ENCODE peak calls at places on chromosomes 1 and 21, in ten cellular contexts. One of them, this sample, is unnamed.

GRCh38 chr1:169144941-169145626 is 38.6 kb downstream of the ATP1B1 start:
- DNase-seq in GM23248: no peak
- DNase-seq in Karpas-422: no peak
- DNase-seq in keratinocyte: no peak
- DNase-seq in HCT116: no peak
- DNase-seq in GM23338: no peak
- DNase-seq in fibroblast of lung: no peak
- DNase-seq in IMR-90: no peak
- DNase-seq in hepatocyte: no peak
- DNase-seq in neural progenitor cell: no peak
- DNase-seq in this sample: no peak

GRCh38 chr1:16172232-16172830 is 16.5 kb upstream of the EPHA2 start:
- DNase-seq in IMR-90: no peak
- DNase-seq in fibroblast of lung: no peak
- DNase-seq in neural progenitor cell: no peak
- DNase-seq in GM23338: no peak
- DNase-seq in GM23248: no peak
- DNase-seq in hepatocyte: no peak
- DNase-seq in keratinocyte: no peak
- DNase-seq in Karpas-422: no peak
- DNase-seq in HCT116: no peak
- DNase-seq in this sample: no peak

GRCh38 chr1:12185556-12186276 is 18.9 kb downstream of the TNFRSF1B start:
- DNase-seq in HCT116: no peak
- DNase-seq in GM23248: no peak
- DNase-seq in neural progenitor cell: no peak
- DNase-seq in IMR-90: no peak
- DNase-seq in GM23338: no peak
- DNase-seq in Karpas-422: no peak
- DNase-seq in keratinocyte: no peak
- DNase-seq in hepatocyte: no peak
- DNase-seq in fibroblast of lung: peak
- DNase-seq in this sample: no peak

GRCh38 chr21:33394260-33394659 is 9.0 kb upstream of the IFNGR2 start:
- DNase-seq in fibroblast of lung: peak
- DNase-seq in HCT116: no peak
- DNase-seq in GM23248: peak
- DNase-seq in hepatocyte: no peak
- DNase-seq in IMR-90: no peak
- DNase-seq in GM23338: no peak
- DNase-seq in Karpas-422: no peak
- DNase-seq in keratinocyte: no peak
- DNase-seq in neural progenitor cell: no peak
- DNase-seq in this sample: no peak

GRCh38 chr1:118991448-118991847 is 3.3 kb upstream of the TBX15 start:
- DNase-seq in Karpas-422: no peak
- DNase-seq in IMR-90: no peak
- DNase-seq in keratinocyte: no peak
- DNase-seq in fibroblast of lung: no peak
- DNase-seq in neural progenitor cell: no peak
- DNase-seq in GM23338: peak
- DNase-seq in GM23248: no peak
- DNase-seq in HCT116: no peak
- DNase-seq in hepatocyte: no peak
- DNase-seq in this sample: no peak

GRCh38 chr1:155196103-155196892 is 11.4 kb downstream of the THBS3 start:
- DNase-seq in GM23338: peak
- DNase-seq in fibroblast of lung: no peak
- DNase-seq in GM23248: peak
- DNase-seq in keratinocyte: no peak
- DNase-seq in IMR-90: no peak
- DNase-seq in HCT116: no peak
- DNase-seq in Karpas-422: no peak
- DNase-seq in hepatocyte: no peak
- DNase-seq in neural progenitor cell: peak
- DNase-seq in this sample: no peak

GRCh38 chr1:183522104-183522503 is 49.8 kb downstream of the SMG7 start:
- DNase-seq in keratinocyte: no peak
- DNase-seq in Karpas-422: no peak
- DNase-seq in fibroblast of lung: no peak
- DNase-seq in HCT116: no peak
- DNase-seq in hepatocyte: no peak
- DNase-seq in GM23248: no peak
- DNase-seq in GM23338: no peak
- DNase-seq in neural progenitor cell: no peak
- DNase-seq in IMR-90: no peak
- DNase-seq in this sample: no peak

GRCh38 chr1:163090321-163090945 is 21.3 kb downstream of the RGS4 start:
- DNase-seq in fibroblast of lung: peak
- DNase-seq in GM23248: peak
- DNase-seq in GM23338: no peak
- DNase-seq in HCT116: no peak
- DNase-seq in Karpas-422: no peak
- DNase-seq in hepatocyte: no peak
- DNase-seq in neural progenitor cell: no peak
- DNase-seq in keratinocyte: no peak
- DNase-seq in IMR-90: peak
- DNase-seq in this sample: peak

GRCh38 chr1:21325731-21326387 is 35.6 kb upstream of the ECE1 start:
- DNase-seq in HCT116: no peak
- DNase-seq in IMR-90: no peak
- DNase-seq in keratinocyte: no peak
- DNase-seq in Karpas-422: peak
- DNase-seq in neural progenitor cell: no peak
- DNase-seq in GM23248: no peak
- DNase-seq in GM23338: no peak
- DNase-seq in fibroblast of lung: no peak
- DNase-seq in hepatocyte: no peak
- DNase-seq in this sample: no peak

GRCh38 chr1:21322681-21323016 is 32.4 kb upstream of the ECE1 start:
- DNase-seq in Karpas-422: no peak
- DNase-seq in hepatocyte: no peak
- DNase-seq in HCT116: no peak
- DNase-seq in neural progenitor cell: no peak
- DNase-seq in GM23338: no peak
- DNase-seq in fibroblast of lung: no peak
- DNase-seq in keratinocyte: no peak
- DNase-seq in GM23248: peak
- DNase-seq in IMR-90: no peak
- DNase-seq in this sample: no peak

GRCh38 chr1:21323091-21323490 is 32.8 kb upstream of the ECE1 start:
- DNase-seq in GM23248: peak
- DNase-seq in fibroblast of lung: no peak
- DNase-seq in hepatocyte: no peak
- DNase-seq in IMR-90: no peak
- DNase-seq in GM23338: no peak
- DNase-seq in HCT116: no peak
- DNase-seq in keratinocyte: no peak
- DNase-seq in Karpas-422: peak
- DNase-seq in neural progenitor cell: no peak
- DNase-seq in this sample: no peak

GRCh38 chr1:21325231-21325718 is 35.0 kb upstream of the ECE1 start:
- DNase-seq in keratinocyte: no peak
- DNase-seq in fibroblast of lung: no peak
- DNase-seq in GM23338: no peak
- DNase-seq in HCT116: no peak
- DNase-seq in IMR-90: no peak
- DNase-seq in Karpas-422: peak
- DNase-seq in hepatocyte: no peak
- DNase-seq in neural progenitor cell: no peak
- DNase-seq in GM23248: peak
- DNase-seq in this sample: peak

DNA sequence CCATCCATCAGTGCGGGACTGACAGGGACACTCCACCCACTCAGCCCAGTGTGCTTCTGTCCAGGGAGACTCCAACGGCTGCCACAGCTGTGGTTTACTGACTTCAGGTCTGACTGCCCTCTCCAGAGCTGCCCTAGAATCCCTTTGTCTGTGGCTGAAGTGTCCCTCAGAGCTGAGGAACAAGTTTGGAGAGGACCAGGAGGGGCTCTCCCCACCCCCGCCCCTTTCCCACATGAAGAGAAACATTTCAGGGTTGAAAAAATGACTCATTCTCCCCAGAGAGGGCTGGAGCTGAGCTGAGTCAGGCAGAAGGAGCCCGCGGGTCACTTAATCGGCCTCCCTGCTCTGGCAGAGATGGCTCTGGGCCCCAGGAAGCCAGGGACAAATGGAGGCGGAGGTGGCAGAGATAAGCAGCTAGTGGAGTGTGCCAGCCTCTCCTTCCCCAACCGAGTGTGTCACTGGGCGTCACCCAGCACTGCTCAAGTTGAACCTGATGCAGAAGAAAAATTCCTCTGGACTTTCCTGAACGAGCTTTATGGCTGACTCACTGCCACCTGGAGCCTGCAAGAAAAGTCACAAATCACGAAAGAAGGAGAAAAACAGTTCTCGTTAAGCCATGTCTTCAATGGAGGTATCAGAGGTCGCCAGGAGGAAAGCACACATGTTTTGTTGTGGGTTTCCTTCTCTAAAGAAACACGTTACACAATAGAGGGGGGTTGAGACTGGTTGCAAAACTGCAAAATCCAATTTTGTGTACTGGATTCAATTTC is 34.3 kb upstream of the ECE1 start:
- DNase-seq in Karpas-422: peak
- DNase-seq in HCT116: peak
- DNase-seq in fibroblast of lung: peak
- DNase-seq in hepatocyte: peak
- DNase-seq in GM23338: no peak
- DNase-seq in GM23248: peak
- DNase-seq in keratinocyte: no peak
- DNase-seq in neural progenitor cell: no peak
- DNase-seq in IMR-90: peak
- DNase-seq in this sample: peak
- H2AFZ ChIP-seq in Karpas-422: no peak
- H2AFZ ChIP-seq in HCT116: no peak
- H2AFZ ChIP-seq in fibroblast of lung: no peak
- H2AFZ ChIP-seq in hepatocyte: no peak
- H2AFZ ChIP-seq in GM23338: no peak
- H2AFZ ChIP-seq in GM23248: no peak
- H2AFZ ChIP-seq in keratinocyte: peak
- H2AFZ ChIP-seq in neural progenitor cell: no peak
- H2AFZ ChIP-seq in IMR-90: peak
- H2AFZ ChIP-seq in this sample: no peak

GRCh38 chr1:233544304-233544703 is 69.6 kb upstream of the KCNK1 start:
- DNase-seq in GM23338: no peak
- DNase-seq in neural progenitor cell: no peak
- DNase-seq in IMR-90: no peak
- DNase-seq in GM23248: no peak
- DNase-seq in keratinocyte: no peak
- DNase-seq in Karpas-422: no peak
- DNase-seq in HCT116: no peak
- DNase-seq in hepatocyte: no peak
- DNase-seq in fibroblast of lung: no peak
- DNase-seq in this sample: peak
- H2AFZ ChIP-seq in GM23338: no peak
- H2AFZ ChIP-seq in neural progenitor cell: no peak
- H2AFZ ChIP-seq in IMR-90: no peak
- H2AFZ ChIP-seq in GM23248: no peak
- H2AFZ ChIP-seq in keratinocyte: peak
- H2AFZ ChIP-seq in Karpas-422: no peak
- H2AFZ ChIP-seq in HCT116: peak
- H2AFZ ChIP-seq in hepatocyte: no peak
- H2AFZ ChIP-seq in fibroblast of lung: no peak
- H2AFZ ChIP-seq in this sample: peak

GRCh38 chr1:110083453-110084225 is 13.2 kb upstream of the ALX3 start:
- DNase-seq in Karpas-422: no peak
- DNase-seq in HCT116: no peak
- DNase-seq in keratinocyte: no peak
- DNase-seq in IMR-90: no peak
- DNase-seq in GM23338: peak
- DNase-seq in GM23248: peak
- DNase-seq in neural progenitor cell: peak
- DNase-seq in fibroblast of lung: peak
- DNase-seq in hepatocyte: no peak
- DNase-seq in this sample: no peak

GRCh38 chr1:110085666-110086065 is 15.2 kb upstream of the ALX3 start:
- DNase-seq in GM23248: no peak
- DNase-seq in Karpas-422: no peak
- DNase-seq in GM23338: peak
- DNase-seq in keratinocyte: no peak
- DNase-seq in IMR-90: no peak
- DNase-seq in HCT116: no peak
- DNase-seq in hepatocyte: no peak
- DNase-seq in neural progenitor cell: peak
- DNase-seq in fibroblast of lung: no peak
- DNase-seq in this sample: no peak

GRCh38 chr1:110082477-110082876 is 12.0 kb upstream of the ALX3 start:
- DNase-seq in neural progenitor cell: no peak
- DNase-seq in hepatocyte: no peak
- DNase-seq in HCT116: no peak
- DNase-seq in fibroblast of lung: no peak
- DNase-seq in Karpas-422: no peak
- DNase-seq in keratinocyte: no peak
- DNase-seq in GM23338: no peak
- DNase-seq in IMR-90: no peak
- DNase-seq in GM23248: no peak
- DNase-seq in this sample: no peak

GRCh38 chr1:110086959-110087358 is 16.5 kb upstream of the ALX3 start:
- DNase-seq in keratinocyte: no peak
- DNase-seq in hepatocyte: no peak
- DNase-seq in Karpas-422: no peak
- DNase-seq in HCT116: no peak
- DNase-seq in GM23338: no peak
- DNase-seq in fibroblast of lung: no peak
- DNase-seq in IMR-90: no peak
- DNase-seq in neural progenitor cell: no peak
- DNase-seq in GM23248: no peak
- DNase-seq in this sample: no peak

GRCh38 chr1:110084226-110085078 is 14.0 kb upstream of the ALX3 start:
- DNase-seq in Karpas-422: no peak
- DNase-seq in keratinocyte: no peak
- DNase-seq in GM23248: peak
- DNase-seq in neural progenitor cell: peak
- DNase-seq in GM23338: peak
- DNase-seq in fibroblast of lung: peak
- DNase-seq in hepatocyte: peak
- DNase-seq in HCT116: no peak
- DNase-seq in IMR-90: peak
- DNase-seq in this sample: no peak
- H2AFZ ChIP-seq in Karpas-422: peak
- H2AFZ ChIP-seq in keratinocyte: peak
- H2AFZ ChIP-seq in GM23248: peak
- H2AFZ ChIP-seq in neural progenitor cell: no peak
- H2AFZ ChIP-seq in GM23338: peak
- H2AFZ ChIP-seq in fibroblast of lung: peak
- H2AFZ ChIP-seq in hepatocyte: peak
- H2AFZ ChIP-seq in HCT116: no peak
- H2AFZ ChIP-seq in IMR-90: peak
- H2AFZ ChIP-seq in this sample: no peak

DNA sequence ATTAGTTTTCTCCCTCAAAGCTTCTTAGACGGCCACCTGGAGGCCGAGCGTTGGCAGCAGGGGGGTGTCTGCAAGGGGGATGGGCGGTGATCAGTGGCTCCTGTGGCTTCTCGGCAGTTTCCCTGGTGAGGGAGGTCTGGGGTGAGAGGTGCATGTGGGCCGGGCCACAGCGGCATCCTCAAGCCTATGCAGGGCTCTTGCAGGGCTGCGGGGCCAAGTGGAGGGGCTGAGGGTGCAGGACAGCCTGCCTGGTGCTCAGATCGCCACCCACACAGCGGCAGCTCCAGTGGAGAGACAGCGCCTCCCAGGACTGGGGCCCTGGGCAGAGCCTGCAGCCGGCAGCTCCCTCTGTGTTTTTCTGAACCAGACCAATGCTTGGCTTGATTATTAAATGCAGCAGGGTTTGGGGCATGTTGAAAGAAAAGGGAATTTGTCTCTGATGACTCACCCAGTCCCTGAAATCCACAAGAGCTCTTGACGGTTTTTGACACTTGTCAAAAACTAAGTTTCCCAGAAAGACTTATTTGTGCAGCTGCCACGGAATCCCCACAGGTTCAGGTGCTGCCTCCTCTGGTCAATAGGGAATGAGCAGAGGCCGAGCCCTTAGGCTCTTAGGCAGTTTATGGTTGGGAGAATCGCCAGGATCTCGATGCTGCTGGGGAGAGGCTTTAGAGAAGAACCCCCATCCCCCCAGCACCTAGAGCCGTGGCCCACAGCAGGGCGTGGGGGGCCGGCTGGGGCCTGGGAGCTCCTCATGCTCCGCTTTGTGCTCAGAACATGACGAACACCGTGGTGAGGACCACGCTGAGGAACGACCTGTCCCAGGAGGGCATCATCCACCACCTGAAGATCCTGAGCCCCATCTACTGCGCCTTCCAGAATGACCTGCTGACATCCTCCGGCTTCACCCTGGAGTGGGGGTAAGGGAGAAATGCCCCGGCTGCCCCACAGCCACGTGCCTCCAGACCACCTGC is 54.7 kb downstream of the UMODL1 start:
- DNase-seq in fibroblast of lung: peak
- DNase-seq in HCT116: no peak
- DNase-seq in keratinocyte: no peak
- DNase-seq in hepatocyte: peak
- DNase-seq in neural progenitor cell: peak
- DNase-seq in GM23248: peak
- DNase-seq in IMR-90: peak
- DNase-seq in Karpas-422: no peak
- DNase-seq in GM23338: peak
- DNase-seq in this sample: no peak
- H2AFZ ChIP-seq in fibroblast of lung: no peak
- H2AFZ ChIP-seq in HCT116: no peak
- H2AFZ ChIP-seq in keratinocyte: no peak
- H2AFZ ChIP-seq in hepatocyte: no peak
- H2AFZ ChIP-seq in neural progenitor cell: no peak
- H2AFZ ChIP-seq in GM23248: no peak
- H2AFZ ChIP-seq in IMR-90: peak
- H2AFZ ChIP-seq in Karpas-422: no peak
- H2AFZ ChIP-seq in GM23338: peak
- H2AFZ ChIP-seq in this sample: no peak